ENCODE peak calls at places on chromosomes 2 and 18, in five cellular contexts. U is psoas muscle, O is choroid plexus epithelial cell, J is HL-60, H is AG09309. V is an unnamed sample.

GRCh38 chr2:26864646-26865045 is 16.7 kb downstream of the DPYSL5 start:
- DNase-seq in U (no peak), O (no peak), J (no peak), H (no peak), V (no peak)

GRCh38 chr2:19873014-19873413 is 28.8 kb downstream of the TTC32 start:
- DNase-seq in U (no peak), O (no peak), J (no peak), H (no peak), V (no peak)

GRCh38 chr2:173286153-173286809 is 68.4 kb upstream of the CDCA7 start:
- DNase-seq in U (no peak), O (no peak), J (no peak), H (no peak), V (no peak)

GRCh38 chr2:240507060-240507777 is 50.6 kb downstream of the ANKMY1 start:
- DNase-seq in U (no peak), O (no peak), J (no peak), H (no peak), V (no peak)

GRCh38 chr18:58639237-58639636 is 10.3 kb upstream of the ALPK2 start:
- DNase-seq in U (no peak), O (no peak), J (no peak), H (no peak), V (no peak)

GRCh38 chr2:218964041-218964771 is 4.7 kb downstream of the CDK5R2 start:
- DNase-seq in U (no peak), O (peak; percentile 70), J (no peak), H (peak; percentile 10), V (peak; percentile 58)

GRCh38 chr2:224658776-224659175 is 57.4 kb downstream of the CCDC195 start:
- DNase-seq in U (no peak), O (peak; percentile 28), J (peak; percentile 4), H (peak; percentile 66), V (no peak)

GRCh38 chr2:30480703-30481322 is 33.8 kb downstream of the LCLAT1 start:
- DNase-seq in U (no peak), O (no peak), J (no peak), H (no peak), V (no peak)

GRCh38 chr2:165634855-165635254 is 159.2 kb downstream of the GALNT3 start:
- DNase-seq in U (no peak), O (peak; percentile 93), J (no peak), H (no peak), V (peak; percentile 61)

GRCh38 chr2:174217883-174218282 is 30.4 kb downstream of the OLA1 start:
- DNase-seq in U (no peak), O (peak; percentile 5), J (no peak), H (no peak), V (no peak)

GRCh38 chr2:150624001-150624401 is 136.5 kb upstream of the RND3 start:
- DNase-seq in U (no peak), O (no peak), J (no peak), H (no peak), V (no peak)

GRCh38 chr2:58720770-58721697 is 479.9 kb upstream of the FANCL start:
- DNase-seq in U (no peak), O (no peak), J (no peak), H (no peak), V (no peak)

GRCh38 chr2:125745514-125745913 is 910.4 kb upstream of the GYPC start:
- DNase-seq in U (no peak), O (peak; percentile 6), J (peak; percentile 17), H (no peak), V (peak; percentile 1)

GRCh38 chr2:43149482-43150107 is 76.8 kb downstream of the ZFP36L2 start:
- DNase-seq in U (no peak), O (no peak), J (no peak), H (no peak), V (no peak)

GRCh38 chr18:21557607-21558253 is 42.8 kb downstream of the ESCO1 start:
- DNase-seq in U (no peak), O (no peak), J (no peak), H (no peak), V (no peak)

GRCh38 chr2:236536727-236537398 is 32.8 kb upstream of the ACKR3 start:
- DNase-seq in U (no peak), O (no peak), J (no peak), H (no peak), V (no peak)
- H3K4me3 ChIP-seq in U (no peak overlapping the region), O (no peak overlapping the region), J (no peak overlapping the region), H (no peak overlapping the region), V (no peak overlapping the region)

DNA sequence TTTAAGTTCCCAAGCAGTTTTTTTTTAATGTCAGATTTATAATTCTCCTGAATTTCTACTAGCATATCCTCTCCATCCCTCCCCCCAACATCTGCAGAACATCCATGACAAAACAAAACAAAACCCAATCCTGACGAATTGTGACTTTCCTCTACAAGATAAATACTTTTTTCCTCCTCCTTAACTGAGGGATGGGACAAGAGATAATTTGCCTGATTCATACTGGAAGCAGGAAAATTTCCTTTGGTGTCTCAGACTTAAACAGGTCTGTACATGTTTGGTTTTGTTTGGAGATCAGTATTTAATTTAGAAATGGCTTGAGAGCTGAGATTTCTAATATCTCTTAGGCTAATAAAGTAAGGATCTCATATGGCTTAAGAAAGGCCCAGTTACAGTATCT is 2.2 kb downstream of the CAVIN2 start:
- DNase-seq in U (no peak), O (peak; percentile 14), J (no peak), H (no peak), V (no peak)
- H3K4me3 ChIP-seq in U (peak overlapping the region; percentile 66), O (peak overlapping the region; percentile 59), J (no peak overlapping the region), H (no peak overlapping the region), V (peak overlapping the region; percentile 4)

GRCh38 chr2:36356199-36356989 is 816 bp downstream of the CRIM1 start:
- DNase-seq in U (peak; percentile 76), O (peak; percentile 58), J (peak; percentile 61), H (no peak), V (no peak)

GRCh38 chr2:36358317-36358659 is 2.7 kb downstream of the CRIM1 start:
- DNase-seq in U (no peak), O (peak; percentile 73), J (no peak), H (no peak), V (no peak)

GRCh38 chr2:36356990-36357505 is 1.5 kb downstream of the CRIM1 start:
- DNase-seq in U (no peak), O (no peak), J (peak; percentile 39), H (no peak), V (no peak)

GRCh38 chr2:36359006-36359580 is 3.5 kb downstream of the CRIM1 start:
- DNase-seq in U (no peak), O (peak; percentile 51), J (no peak), H (no peak), V (no peak)

DNA sequence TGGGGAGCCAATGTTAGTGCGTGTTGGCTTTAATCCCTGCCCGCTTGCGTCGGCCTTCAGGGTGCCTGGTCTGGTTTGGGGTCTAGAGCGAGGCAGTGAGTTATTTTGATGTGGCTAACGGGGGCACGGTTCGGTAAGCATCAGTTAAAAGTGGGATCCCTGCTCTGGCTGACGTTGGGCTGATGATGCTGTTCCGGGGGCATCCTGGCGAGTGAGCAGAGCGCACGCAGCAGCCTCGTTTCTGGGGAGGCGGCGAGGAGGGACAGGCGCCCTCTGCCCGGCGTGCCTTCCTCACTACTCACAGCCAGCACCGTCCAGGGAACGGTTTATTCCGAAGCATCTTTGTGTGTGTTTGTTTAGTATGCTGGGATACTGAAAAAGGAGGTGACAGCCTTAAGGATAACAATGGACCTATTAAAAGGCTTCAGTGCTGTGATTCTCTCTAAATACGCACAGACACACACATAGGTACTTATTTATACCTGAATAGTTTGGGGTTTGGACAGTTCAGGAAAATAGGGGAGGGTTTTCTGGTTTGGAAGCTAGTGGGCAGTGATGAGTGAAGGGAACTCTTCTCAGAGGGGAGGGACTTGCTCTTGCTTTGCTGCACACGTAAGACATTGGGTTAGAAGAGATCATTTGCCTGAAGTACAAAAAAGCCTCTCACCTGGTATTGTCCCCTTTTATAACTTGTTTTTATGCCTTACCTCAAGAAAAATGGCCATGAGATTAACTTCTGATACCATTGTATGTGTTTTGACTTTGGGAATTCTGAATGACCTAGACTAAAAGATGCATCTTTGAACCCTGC is 2.1 kb downstream of the CRIM1 start:
- DNase-seq in U (peak; percentile 80), O (peak; percentile 91), J (no peak), H (no peak), V (peak; percentile 70)
- H3K4me3 ChIP-seq in U (peak overlapping the region; percentile 95), O (peak overlapping the region; percentile 88), J (no peak overlapping the region), H (peak overlapping the region; percentile 96), V (peak overlapping the region; percentile 85)

GRCh38 chr18:8936646-8937045 is 165.9 kb upstream of the NDUFV2 start:
- DNase-seq in U (no peak), O (no peak), J (no peak), H (no peak), V (no peak)
- H3K4me3 ChIP-seq in U (no peak overlapping the region), O (no peak overlapping the region), J (no peak overlapping the region), H (no peak overlapping the region), V (no peak overlapping the region)

DNA sequence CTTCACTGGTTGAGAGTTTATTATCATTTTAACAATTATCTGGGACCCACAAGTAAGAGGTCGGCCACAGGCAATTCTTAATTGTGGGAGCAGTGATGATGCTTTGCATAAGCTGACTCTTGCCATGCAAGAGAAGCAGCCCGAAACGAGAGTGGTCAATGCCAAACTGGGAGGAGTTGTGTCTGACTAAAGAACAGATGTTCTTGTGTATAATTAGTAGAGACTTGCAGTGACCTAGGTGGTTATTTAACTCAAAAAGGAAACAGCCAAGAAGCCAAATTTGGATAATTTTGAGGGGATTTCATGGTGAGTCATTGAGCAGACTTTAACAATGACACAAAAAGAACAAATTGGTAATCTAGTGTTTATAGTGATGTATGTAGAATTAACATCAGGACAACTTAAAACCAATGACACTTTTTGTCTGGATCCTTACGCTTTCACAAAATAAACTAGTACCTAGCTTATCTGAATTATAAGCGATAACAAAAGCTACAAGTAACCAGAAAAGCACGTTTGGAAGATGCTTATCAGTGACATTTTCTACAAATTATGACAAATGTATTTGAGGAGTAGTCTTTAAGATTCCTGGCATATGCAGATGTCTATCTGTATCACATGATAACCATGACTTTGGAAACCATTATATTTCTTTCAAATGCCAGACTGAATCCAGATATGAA is 184.7 kb upstream of the DLGAP1 start:
- DNase-seq in U (no peak), O (no peak), J (no peak), H (no peak), V (no peak)
- H3K4me3 ChIP-seq in U (no peak overlapping the region), O (no peak overlapping the region), J (no peak overlapping the region), H (no peak overlapping the region), V (no peak overlapping the region)

GRCh38 chr2:54457326-54458023 is 1.3 kb downstream of the SPTBN1 start:
- DNase-seq in U (peak; percentile 68), O (no peak), J (no peak), H (no peak), V (no peak)

GRCh38 chr2:54459037-54459441 is 2.9 kb downstream of the SPTBN1 start:
- DNase-seq in U (no peak), O (peak; percentile 58), J (peak; percentile 65), H (no peak), V (no peak)

GRCh38 chr2:54464334-54464733 is 8.2 kb downstream of the SPTBN1 start:
- DNase-seq in U (no peak), O (no peak), J (no peak), H (no peak), V (no peak)

GRCh38 chr2:54465143-54465542 is 9.0 kb downstream of the SPTBN1 start:
- DNase-seq in U (no peak), O (no peak), J (no peak), H (no peak), V (no peak)

DNA sequence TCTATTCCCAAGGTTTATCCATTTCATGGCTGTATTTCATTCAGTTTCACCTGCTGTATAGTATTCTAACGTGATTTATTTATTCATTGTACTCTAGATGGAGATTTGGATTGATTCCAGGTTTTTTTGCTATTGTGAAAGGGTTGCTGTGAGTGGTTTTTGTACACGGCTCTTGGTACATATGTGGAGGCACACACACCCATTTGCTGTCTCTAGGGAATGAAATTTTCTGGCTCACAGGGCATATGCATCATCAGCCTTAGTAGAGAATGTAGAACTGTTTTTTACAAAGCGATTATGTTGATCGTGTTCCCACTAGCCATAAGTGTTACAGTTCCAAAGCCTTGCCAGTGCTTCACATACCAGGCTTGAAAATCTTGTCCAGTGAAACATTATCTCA is 5.1 kb downstream of the SPTBN1 start:
- DNase-seq in U (no peak), O (peak; percentile 83), J (no peak), H (no peak), V (peak; percentile 46)
- H3K4me3 ChIP-seq in U (peak overlapping the region; percentile 85), O (no peak overlapping the region), J (no peak overlapping the region), H (no peak overlapping the region), V (no peak overlapping the region)